ENCODE peak calls at places on chromosomes 3 and 15, in ten cellular contexts. One of them, this sample, is unnamed.

GRCh38 chr3:183327343-183327742 is 74.3 kb downstream of the B3GNT5 start:
- DNase-seq in SK-MEL-5: no peak
- DNase-seq in HFF-Myc: no peak
- DNase-seq in NCI-H1105 treated with DMSO at 0.1 percent for 48 hours: no peak
- DNase-seq in CD8-positive, alpha-beta T cell: no peak
- DNase-seq in stimulated activated CD4-positive, alpha-beta T cell treated with anti-CD3 and anti-CD28 coated beads, Interleukin-15, amount 100 ng/mL, for 48 hours: no peak
- DNase-seq in heart left ventricle: no peak
- DNase-seq in nephron progenitor cell: no peak
- DNase-seq in left ventricle myocardium inferior: no peak
- DNase-seq in stimulated activated CD8-positive, alpha-beta memory T cell treated with anti-CD3 and anti-CD28 coated beads, Interleukin-12 subunit alpha, Interleukin-12 subunit beta, amount 100 ng/mL, for 4 hours: no peak
- DNase-seq in this sample: no peak

GRCh38 chr3:190220362-190220761 is 99.7 kb upstream of the P3H2 start:
- DNase-seq in SK-MEL-5: no peak
- DNase-seq in HFF-Myc: no peak
- DNase-seq in NCI-H1105 treated with DMSO at 0.1 percent for 48 hours: no peak
- DNase-seq in CD8-positive, alpha-beta T cell: no peak
- DNase-seq in stimulated activated CD4-positive, alpha-beta T cell treated with anti-CD3 and anti-CD28 coated beads, Interleukin-15, amount 100 ng/mL, for 48 hours: no peak
- DNase-seq in heart left ventricle: no peak
- DNase-seq in nephron progenitor cell: no peak
- DNase-seq in left ventricle myocardium inferior: no peak
- DNase-seq in stimulated activated CD8-positive, alpha-beta memory T cell treated with anti-CD3 and anti-CD28 coated beads, Interleukin-12 subunit alpha, Interleukin-12 subunit beta, amount 100 ng/mL, for 4 hours: no peak
- DNase-seq in this sample: no peak

GRCh38 chr15:74817370-74817737 is 4.7 kb downstream of the LMAN1L start:
- DNase-seq in SK-MEL-5: no peak
- DNase-seq in HFF-Myc: peak; percentile 6
- DNase-seq in NCI-H1105 treated with DMSO at 0.1 percent for 48 hours: no peak
- DNase-seq in CD8-positive, alpha-beta T cell: no peak
- DNase-seq in stimulated activated CD4-positive, alpha-beta T cell treated with anti-CD3 and anti-CD28 coated beads, Interleukin-15, amount 100 ng/mL, for 48 hours: no peak
- DNase-seq in heart left ventricle: peak; percentile 85
- DNase-seq in nephron progenitor cell: no peak
- DNase-seq in left ventricle myocardium inferior: peak; percentile 64
- DNase-seq in stimulated activated CD8-positive, alpha-beta memory T cell treated with anti-CD3 and anti-CD28 coated beads, Interleukin-12 subunit alpha, Interleukin-12 subunit beta, amount 100 ng/mL, for 4 hours: no peak
- DNase-seq in this sample: no peak

GRCh38 chr3:197353867-197354180 is 55.4 kb upstream of the DLG1 start:
- DNase-seq in SK-MEL-5: no peak
- DNase-seq in HFF-Myc: no peak
- DNase-seq in NCI-H1105 treated with DMSO at 0.1 percent for 48 hours: no peak
- DNase-seq in CD8-positive, alpha-beta T cell: no peak
- DNase-seq in stimulated activated CD4-positive, alpha-beta T cell treated with anti-CD3 and anti-CD28 coated beads, Interleukin-15, amount 100 ng/mL, for 48 hours: no peak
- DNase-seq in heart left ventricle: peak; percentile 38
- DNase-seq in nephron progenitor cell: no peak
- DNase-seq in left ventricle myocardium inferior: no peak
- DNase-seq in stimulated activated CD8-positive, alpha-beta memory T cell treated with anti-CD3 and anti-CD28 coated beads, Interleukin-12 subunit alpha, Interleukin-12 subunit beta, amount 100 ng/mL, for 4 hours: no peak
- DNase-seq in this sample: no peak

GRCh38 chr3:63818282-63819150 is 583 bp upstream of the C3orf49 start:
- DNase-seq in SK-MEL-5: peak; percentile 65
- DNase-seq in HFF-Myc: peak; percentile 51
- DNase-seq in NCI-H1105 treated with DMSO at 0.1 percent for 48 hours: peak; percentile 65
- DNase-seq in CD8-positive, alpha-beta T cell: peak; percentile 65
- DNase-seq in stimulated activated CD4-positive, alpha-beta T cell treated with anti-CD3 and anti-CD28 coated beads, Interleukin-15, amount 100 ng/mL, for 48 hours: peak; percentile 7
- DNase-seq in heart left ventricle: peak; percentile 36
- DNase-seq in nephron progenitor cell: peak; percentile 75
- DNase-seq in left ventricle myocardium inferior: peak; percentile 20
- DNase-seq in stimulated activated CD8-positive, alpha-beta memory T cell treated with anti-CD3 and anti-CD28 coated beads, Interleukin-12 subunit alpha, Interleukin-12 subunit beta, amount 100 ng/mL, for 4 hours: peak; percentile 16
- DNase-seq in this sample: peak; percentile 8

GRCh38 chr15:48856947-48857346 is 21.0 kb upstream of the EID1 start:
- DNase-seq in SK-MEL-5: no peak
- DNase-seq in HFF-Myc: no peak
- DNase-seq in NCI-H1105 treated with DMSO at 0.1 percent for 48 hours: no peak
- DNase-seq in CD8-positive, alpha-beta T cell: no peak
- DNase-seq in stimulated activated CD4-positive, alpha-beta T cell treated with anti-CD3 and anti-CD28 coated beads, Interleukin-15, amount 100 ng/mL, for 48 hours: no peak
- DNase-seq in heart left ventricle: no peak
- DNase-seq in nephron progenitor cell: peak; percentile 4
- DNase-seq in left ventricle myocardium inferior: no peak
- DNase-seq in stimulated activated CD8-positive, alpha-beta memory T cell treated with anti-CD3 and anti-CD28 coated beads, Interleukin-12 subunit alpha, Interleukin-12 subunit beta, amount 100 ng/mL, for 4 hours: no peak
- DNase-seq in this sample: no peak

GRCh38 chr3:48727511-48727910 is 10.5 kb upstream of the IP6K2 start:
- DNase-seq in SK-MEL-5: no peak
- DNase-seq in HFF-Myc: no peak
- DNase-seq in NCI-H1105 treated with DMSO at 0.1 percent for 48 hours: no peak
- DNase-seq in CD8-positive, alpha-beta T cell: no peak
- DNase-seq in stimulated activated CD4-positive, alpha-beta T cell treated with anti-CD3 and anti-CD28 coated beads, Interleukin-15, amount 100 ng/mL, for 48 hours: no peak
- DNase-seq in heart left ventricle: no peak
- DNase-seq in nephron progenitor cell: no peak
- DNase-seq in left ventricle myocardium inferior: no peak
- DNase-seq in stimulated activated CD8-positive, alpha-beta memory T cell treated with anti-CD3 and anti-CD28 coated beads, Interleukin-12 subunit alpha, Interleukin-12 subunit beta, amount 100 ng/mL, for 4 hours: no peak
- DNase-seq in this sample: no peak

GRCh38 chr15:57133127-57133968 is 214.9 kb downstream of the TCF12 start:
- DNase-seq in SK-MEL-5: no peak
- DNase-seq in HFF-Myc: peak; percentile 60
- DNase-seq in NCI-H1105 treated with DMSO at 0.1 percent for 48 hours: peak; percentile 59
- DNase-seq in CD8-positive, alpha-beta T cell: no peak
- DNase-seq in stimulated activated CD4-positive, alpha-beta T cell treated with anti-CD3 and anti-CD28 coated beads, Interleukin-15, amount 100 ng/mL, for 48 hours: no peak
- DNase-seq in heart left ventricle: no peak
- DNase-seq in nephron progenitor cell: peak; percentile 60
- DNase-seq in left ventricle myocardium inferior: no peak
- DNase-seq in stimulated activated CD8-positive, alpha-beta memory T cell treated with anti-CD3 and anti-CD28 coated beads, Interleukin-12 subunit alpha, Interleukin-12 subunit beta, amount 100 ng/mL, for 4 hours: no peak
- DNase-seq in this sample: no peak

GRCh38 chr3:53493997-53494791 is at the start of gene CACNA1D:
- DNase-seq in SK-MEL-5: peak; percentile 36
- DNase-seq in HFF-Myc: no peak
- DNase-seq in NCI-H1105 treated with DMSO at 0.1 percent for 48 hours: peak; percentile 44
- DNase-seq in CD8-positive, alpha-beta T cell: no peak
- DNase-seq in stimulated activated CD4-positive, alpha-beta T cell treated with anti-CD3 and anti-CD28 coated beads, Interleukin-15, amount 100 ng/mL, for 48 hours: no peak
- DNase-seq in heart left ventricle: no peak
- DNase-seq in nephron progenitor cell: peak; percentile 65
- DNase-seq in left ventricle myocardium inferior: no peak
- DNase-seq in stimulated activated CD8-positive, alpha-beta memory T cell treated with anti-CD3 and anti-CD28 coated beads, Interleukin-12 subunit alpha, Interleukin-12 subunit beta, amount 100 ng/mL, for 4 hours: no peak
- DNase-seq in this sample: no peak

GRCh38 chr15:100880139-100880896 is 687 bp downstream of the ALDH1A3 start:
- DNase-seq in SK-MEL-5: no peak
- DNase-seq in HFF-Myc: no peak
- DNase-seq in NCI-H1105 treated with DMSO at 0.1 percent for 48 hours: no peak
- DNase-seq in CD8-positive, alpha-beta T cell: no peak
- DNase-seq in stimulated activated CD4-positive, alpha-beta T cell treated with anti-CD3 and anti-CD28 coated beads, Interleukin-15, amount 100 ng/mL, for 48 hours: no peak
- DNase-seq in heart left ventricle: no peak
- DNase-seq in nephron progenitor cell: peak; percentile 37
- DNase-seq in left ventricle myocardium inferior: no peak
- DNase-seq in stimulated activated CD8-positive, alpha-beta memory T cell treated with anti-CD3 and anti-CD28 coated beads, Interleukin-12 subunit alpha, Interleukin-12 subunit beta, amount 100 ng/mL, for 4 hours: no peak
- DNase-seq in this sample: no peak

GRCh38 chr3:3119393-3119851 is 7.3 kb upstream of the TRNT1 start:
- DNase-seq in SK-MEL-5: no peak
- DNase-seq in HFF-Myc: peak; percentile 15
- DNase-seq in NCI-H1105 treated with DMSO at 0.1 percent for 48 hours: no peak
- DNase-seq in CD8-positive, alpha-beta T cell: no peak
- DNase-seq in stimulated activated CD4-positive, alpha-beta T cell treated with anti-CD3 and anti-CD28 coated beads, Interleukin-15, amount 100 ng/mL, for 48 hours: no peak
- DNase-seq in heart left ventricle: no peak
- DNase-seq in nephron progenitor cell: no peak
- DNase-seq in left ventricle myocardium inferior: no peak
- DNase-seq in stimulated activated CD8-positive, alpha-beta memory T cell treated with anti-CD3 and anti-CD28 coated beads, Interleukin-12 subunit alpha, Interleukin-12 subunit beta, amount 100 ng/mL, for 4 hours: no peak
- DNase-seq in this sample: no peak

GRCh38 chr3:64685800-64686445 is 1.9 kb downstream of the ADAMTS9 start:
- DNase-seq in SK-MEL-5: peak; percentile 52
- DNase-seq in HFF-Myc: peak; percentile 31
- DNase-seq in NCI-H1105 treated with DMSO at 0.1 percent for 48 hours: peak; percentile 21
- DNase-seq in CD8-positive, alpha-beta T cell: no peak
- DNase-seq in stimulated activated CD4-positive, alpha-beta T cell treated with anti-CD3 and anti-CD28 coated beads, Interleukin-15, amount 100 ng/mL, for 48 hours: no peak
- DNase-seq in heart left ventricle: peak; percentile 95
- DNase-seq in nephron progenitor cell: peak; percentile 87
- DNase-seq in left ventricle myocardium inferior: peak; percentile 93
- DNase-seq in stimulated activated CD8-positive, alpha-beta memory T cell treated with anti-CD3 and anti-CD28 coated beads, Interleukin-12 subunit alpha, Interleukin-12 subunit beta, amount 100 ng/mL, for 4 hours: no peak
- DNase-seq in this sample: peak; percentile 60

GRCh38 chr3:170740726-170741591 is 129.0 kb downstream of the RPL22L1 start:
- DNase-seq in SK-MEL-5: peak; percentile 85
- DNase-seq in HFF-Myc: peak; percentile 96
- DNase-seq in NCI-H1105 treated with DMSO at 0.1 percent for 48 hours: peak; percentile 81
- DNase-seq in CD8-positive, alpha-beta T cell: no peak
- DNase-seq in stimulated activated CD4-positive, alpha-beta T cell treated with anti-CD3 and anti-CD28 coated beads, Interleukin-15, amount 100 ng/mL, for 48 hours: no peak
- DNase-seq in heart left ventricle: peak; percentile 46
- DNase-seq in nephron progenitor cell: no peak
- DNase-seq in left ventricle myocardium inferior: peak; percentile 33
- DNase-seq in stimulated activated CD8-positive, alpha-beta memory T cell treated with anti-CD3 and anti-CD28 coated beads, Interleukin-12 subunit alpha, Interleukin-12 subunit beta, amount 100 ng/mL, for 4 hours: no peak
- DNase-seq in this sample: no peak

GRCh38 chr15:40489274-40490175 is 18.7 kb downstream of the CHST14 start:
- DNase-seq in SK-MEL-5: no peak
- DNase-seq in HFF-Myc: no peak
- DNase-seq in NCI-H1105 treated with DMSO at 0.1 percent for 48 hours: no peak
- DNase-seq in CD8-positive, alpha-beta T cell: no peak
- DNase-seq in stimulated activated CD4-positive, alpha-beta T cell treated with anti-CD3 and anti-CD28 coated beads, Interleukin-15, amount 100 ng/mL, for 48 hours: no peak
- DNase-seq in heart left ventricle: no peak
- DNase-seq in nephron progenitor cell: no peak
- DNase-seq in left ventricle myocardium inferior: no peak
- DNase-seq in stimulated activated CD8-positive, alpha-beta memory T cell treated with anti-CD3 and anti-CD28 coated beads, Interleukin-12 subunit alpha, Interleukin-12 subunit beta, amount 100 ng/mL, for 4 hours: no peak
- DNase-seq in this sample: no peak

GRCh38 chr3:136567599-136568188 is 184.5 kb downstream of the STAG1 start:
- DNase-seq in SK-MEL-5: no peak
- DNase-seq in HFF-Myc: no peak
- DNase-seq in NCI-H1105 treated with DMSO at 0.1 percent for 48 hours: no peak
- DNase-seq in CD8-positive, alpha-beta T cell: no peak
- DNase-seq in stimulated activated CD4-positive, alpha-beta T cell treated with anti-CD3 and anti-CD28 coated beads, Interleukin-15, amount 100 ng/mL, for 48 hours: no peak
- DNase-seq in heart left ventricle: no peak
- DNase-seq in nephron progenitor cell: no peak
- DNase-seq in left ventricle myocardium inferior: no peak
- DNase-seq in stimulated activated CD8-positive, alpha-beta memory T cell treated with anti-CD3 and anti-CD28 coated beads, Interleukin-12 subunit alpha, Interleukin-12 subunit beta, amount 100 ng/mL, for 4 hours: no peak
- DNase-seq in this sample: no peak

GRCh38 chr15:39358441-39359041 is 222.3 kb upstream of the THBS1 start:
- DNase-seq in SK-MEL-5: no peak
- DNase-seq in HFF-Myc: no peak
- DNase-seq in NCI-H1105 treated with DMSO at 0.1 percent for 48 hours: no peak
- DNase-seq in CD8-positive, alpha-beta T cell: no peak
- DNase-seq in stimulated activated CD4-positive, alpha-beta T cell treated with anti-CD3 and anti-CD28 coated beads, Interleukin-15, amount 100 ng/mL, for 48 hours: no peak
- DNase-seq in heart left ventricle: peak; percentile 49
- DNase-seq in nephron progenitor cell: no peak
- DNase-seq in left ventricle myocardium inferior: peak; percentile 31
- DNase-seq in stimulated activated CD8-positive, alpha-beta memory T cell treated with anti-CD3 and anti-CD28 coated beads, Interleukin-12 subunit alpha, Interleukin-12 subunit beta, amount 100 ng/mL, for 4 hours: no peak
- DNase-seq in this sample: no peak

GRCh38 chr3:110307065-110307809 is 764.4 kb upstream of the NECTIN3 start:
- DNase-seq in SK-MEL-5: no peak
- DNase-seq in HFF-Myc: no peak
- DNase-seq in NCI-H1105 treated with DMSO at 0.1 percent for 48 hours: no peak
- DNase-seq in CD8-positive, alpha-beta T cell: no peak
- DNase-seq in stimulated activated CD4-positive, alpha-beta T cell treated with anti-CD3 and anti-CD28 coated beads, Interleukin-15, amount 100 ng/mL, for 48 hours: no peak
- DNase-seq in heart left ventricle: no peak
- DNase-seq in nephron progenitor cell: no peak
- DNase-seq in left ventricle myocardium inferior: no peak
- DNase-seq in stimulated activated CD8-positive, alpha-beta memory T cell treated with anti-CD3 and anti-CD28 coated beads, Interleukin-12 subunit alpha, Interleukin-12 subunit beta, amount 100 ng/mL, for 4 hours: no peak
- DNase-seq in this sample: no peak

GRCh38 chr3:4748701-4749378 is 230.4 kb upstream of the BHLHE40 start:
- DNase-seq in SK-MEL-5: no peak
- DNase-seq in HFF-Myc: no peak
- DNase-seq in NCI-H1105 treated with DMSO at 0.1 percent for 48 hours: no peak
- DNase-seq in CD8-positive, alpha-beta T cell: no peak
- DNase-seq in stimulated activated CD4-positive, alpha-beta T cell treated with anti-CD3 and anti-CD28 coated beads, Interleukin-15, amount 100 ng/mL, for 48 hours: no peak
- DNase-seq in heart left ventricle: no peak
- DNase-seq in nephron progenitor cell: no peak
- DNase-seq in left ventricle myocardium inferior: no peak
- DNase-seq in stimulated activated CD8-positive, alpha-beta memory T cell treated with anti-CD3 and anti-CD28 coated beads, Interleukin-12 subunit alpha, Interleukin-12 subunit beta, amount 100 ng/mL, for 4 hours: no peak
- DNase-seq in this sample: no peak

GRCh38 chr3:190968616-190969015 is 106.1 kb upstream of the GMNC start:
- DNase-seq in SK-MEL-5: no peak
- DNase-seq in HFF-Myc: no peak
- DNase-seq in NCI-H1105 treated with DMSO at 0.1 percent for 48 hours: no peak
- DNase-seq in CD8-positive, alpha-beta T cell: no peak
- DNase-seq in stimulated activated CD4-positive, alpha-beta T cell treated with anti-CD3 and anti-CD28 coated beads, Interleukin-15, amount 100 ng/mL, for 48 hours: no peak
- DNase-seq in heart left ventricle: no peak
- DNase-seq in nephron progenitor cell: no peak
- DNase-seq in left ventricle myocardium inferior: no peak
- DNase-seq in stimulated activated CD8-positive, alpha-beta memory T cell treated with anti-CD3 and anti-CD28 coated beads, Interleukin-12 subunit alpha, Interleukin-12 subunit beta, amount 100 ng/mL, for 4 hours: no peak
- DNase-seq in this sample: no peak

This sample was measured in thoracic aorta.